ENCODE peak calls at places on chromosome 11, in five cellular contexts. G is pancreas, T is kidney, L is tibial artery, D is fibroblast of lung. P is an unnamed sample.

GRCh38 chr11:81496566-81496965 is 1237.1 kb downstream of the FAM181B start:
- DNase-seq in G (no peak), T (no peak), L (no peak), D (no peak), P (no peak)

GRCh38 chr11:117239295-117239694 is 6.8 kb downstream of the RNF214 start:
- DNase-seq in G (no peak), T (no peak), L (no peak), D (peak; percentile 85), P (peak; percentile 55)

GRCh38 chr11:34890812-34891211 is 25.4 kb downstream of the APIP start:
- DNase-seq in G (no peak), T (no peak), L (no peak), D (peak; percentile 81), P (no peak)

GRCh38 chr11:69294621-69295078 is 695 bp downstream of the MYEOV start:
- DNase-seq in G (no peak), T (no peak), L (no peak), D (no peak), P (no peak)

GRCh38 chr11:3152471-3153110 is 12.5 kb downstream of the OSBPL5 start:
- DNase-seq in G (no peak), T (peak; percentile 52), L (no peak), D (no peak), P (no peak)

GRCh38 chr11:27795955-27796861 is 96.0 kb upstream of the BDNF start:
- DNase-seq in G (no peak), T (no peak), L (no peak), D (no peak), P (peak; percentile 38)

GRCh38 chr11:23263466-23263865 is 403.2 kb upstream of the CCDC179 start:
- DNase-seq in G (no peak), T (no peak), L (no peak), D (no peak), P (no peak)

GRCh38 chr11:2576536-2576935 is 123.3 kb downstream of the KCNQ1OT1 start:
- DNase-seq in G (peak; percentile 2), T (peak; percentile 65), L (no peak), D (no peak), P (no peak)

GRCh38 chr11:9616858-9617257 is 43.4 kb downstream of the WEE1 start:
- DNase-seq in G (no peak), T (no peak), L (no peak), D (peak; percentile 11), P (no peak)

GRCh38 chr11:129894281-129895125 is 875 bp downstream of the NFRKB start:
- DNase-seq in G (no peak), T (no peak), L (no peak), D (peak; percentile 4), P (no peak)

GRCh38 chr11:117822031-117822521 is 2.5 kb downstream of the FXYD2 start:
- DNase-seq in G (no peak), T (peak; percentile 90), L (no peak), D (no peak), P (peak; percentile 35)

GRCh38 chr11:80084614-80085013 is 643.8 kb upstream of the TENM4 start:
- DNase-seq in G (no peak), T (no peak), L (no peak), D (no peak), P (no peak)

GRCh38 chr11:59112494-59112893 is 5.5 kb downstream of the FAM111B start:
- DNase-seq in G (no peak), T (no peak), L (no peak), D (peak; percentile 3), P (no peak)

GRCh38 chr11:18721576-18722292 is 4.3 kb downstream of the IGSF22 start:
- DNase-seq in G (peak; percentile 32), T (peak; percentile 85), L (peak; percentile 39), D (peak; percentile 40), P (no peak)

GRCh38 chr11:111097191-111097590 is 148.3 kb upstream of the POU2AF2 start:
- DNase-seq in G (peak; percentile 35), T (peak; percentile 72), L (peak; percentile 53), D (peak; percentile 63), P (peak; percentile 84)

GRCh38 chr11:108975641-108976071 is 310.8 kb downstream of the DDX10 start:
- DNase-seq in G (no peak), T (no peak), L (no peak), D (no peak), P (no peak)

GRCh38 chr11:72613977-72614376 is 60.2 kb downstream of the PDE2A start:
- DNase-seq in G (peak; percentile 45), T (no peak), L (peak; percentile 60), D (no peak), P (no peak)

GRCh38 chr11:47409440-47410403 is 1.3 kb downstream of the SLC39A13 start:
- DNase-seq in G (peak; percentile 22), T (peak; percentile 78), L (no peak), D (no peak), P (peak; percentile 36)

GRCh38 chr11:2202900-2203439 is 31.4 kb upstream of the TH start:
- DNase-seq in G (no peak), T (peak; percentile 70), L (no peak), D (no peak), P (no peak)

DNA sequence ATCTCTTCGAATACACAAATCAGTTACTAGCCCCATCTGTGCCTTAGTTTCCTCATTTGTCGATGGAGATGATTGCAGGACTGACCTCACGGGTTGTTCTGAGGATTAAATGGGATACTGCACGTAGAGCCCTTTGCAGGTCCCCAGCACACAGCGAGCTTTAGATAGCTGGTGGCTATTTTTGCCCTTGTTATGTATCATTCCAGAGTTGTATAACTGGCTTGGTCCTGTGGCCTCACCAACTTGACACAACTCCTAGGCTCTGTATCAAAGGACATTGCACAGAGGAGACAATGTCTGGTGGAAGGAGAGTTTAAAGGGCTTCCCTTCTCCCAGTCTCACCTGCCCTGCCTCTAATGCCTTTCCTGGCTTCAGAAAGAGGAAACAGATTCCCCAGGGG is 22.8 kb upstream of the DGAT2 start:
- DNase-seq in G (no peak), T (no peak), L (no peak), D (no peak), P (no peak)
- H3K4me3 ChIP-seq in G (no peak overlapping the region), T (no peak overlapping the region), L (no peak overlapping the region), D (no peak overlapping the region), P (no peak overlapping the region)

GRCh38 chr11:21142007-21142406 is 472.6 kb downstream of the NELL1 start:
- DNase-seq in G (no peak), T (no peak), L (no peak), D (no peak), P (no peak)
- H3K9me3 ChIP-seq in G (no peaks in the 10 kb centered on the region), T (no peaks in the 10 kb centered on the region), L (no peaks in the 10 kb centered on the region), D (no peaks in the 10 kb centered on the region), P (no peaks in the 10 kb centered on the region)

GRCh38 chr11:115765803-115766239 is 261.6 kb upstream of the CADM1 start:
- DNase-seq in G (no peak), T (no peak), L (no peak), D (peak; percentile 77), P (peak; percentile 84)
- H3K4me3 ChIP-seq in G (no peak overlapping the region), T (no peak overlapping the region), L (no peak overlapping the region), D (no peak overlapping the region), P (no peak overlapping the region)

GRCh38 chr11:70921804-70922203 is 330.6 kb downstream of the SHANK2 start:
- DNase-seq in G (no peak), T (no peak), L (no peak), D (no peak), P (no peak)
- H3K9me3 ChIP-seq in G (no peaks in the 10 kb centered on the region), T (no peaks in the 10 kb centered on the region), L (peaks cover 20% of the 10 kb centered on the region), D (no peaks in the 10 kb centered on the region), P (peaks cover 7% of the 10 kb centered on the region)

DNA sequence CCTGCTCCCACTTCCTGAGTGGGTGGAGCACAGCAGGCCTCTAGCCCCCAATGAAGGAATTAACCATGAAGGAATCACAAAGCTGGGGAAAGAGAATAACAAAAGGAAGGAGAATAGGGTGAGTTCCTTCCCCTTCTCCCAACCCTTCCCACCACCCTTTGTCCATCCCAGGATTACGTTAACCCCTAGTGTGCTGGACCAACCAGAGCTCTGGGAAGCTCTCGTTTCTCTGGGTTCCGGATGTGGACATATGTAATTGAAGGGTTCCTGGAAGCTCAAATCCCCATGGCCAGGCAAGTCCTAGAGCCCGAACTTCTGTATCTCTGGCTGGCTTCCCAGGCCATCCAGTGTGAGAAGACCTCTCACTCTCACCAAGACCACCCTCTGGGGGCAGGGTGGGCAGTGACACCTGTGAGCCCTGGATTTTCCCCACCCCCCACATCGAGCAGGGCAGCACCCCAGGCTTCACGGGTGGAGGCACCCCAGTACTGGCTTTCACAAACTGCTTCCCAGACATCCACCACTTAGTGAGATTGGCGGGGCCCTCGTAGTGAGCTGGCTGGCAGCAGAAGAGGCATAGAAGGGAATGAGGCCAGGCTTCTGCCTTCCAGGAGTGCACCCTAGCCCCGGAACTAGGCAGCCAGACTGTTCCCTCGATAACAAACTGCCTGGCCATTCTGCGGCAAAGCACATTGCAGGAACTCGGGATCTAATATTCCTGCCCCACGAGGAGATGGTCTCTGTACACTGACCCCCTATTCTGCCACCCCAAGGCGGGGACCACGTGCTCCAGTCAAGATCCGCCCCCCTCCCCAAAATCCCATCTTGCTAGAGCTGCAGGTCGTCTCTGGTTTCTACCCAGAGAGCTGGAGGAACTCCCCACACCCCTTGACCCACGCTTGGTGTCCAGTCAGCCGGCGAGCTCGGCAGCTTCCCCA is 2.1 kb downstream of the NECTIN1 start:
- DNase-seq in G (no peak), T (no peak), L (no peak), D (no peak), P (peak; percentile 5)
- H3K4me3 ChIP-seq in G (peak overlapping the region; percentile 73), T (peak overlapping the region; percentile 49), L (peak overlapping the region; percentile 75), D (peak overlapping the region; percentile 78), P (peak overlapping the region; percentile 73)

GRCh38 chr11:96864998-96865397 is 475.2 kb downstream of the JRKL start:
- DNase-seq in G (no peak), T (no peak), L (no peak), D (no peak), P (no peak)
- H3K9me3 ChIP-seq in G (no peaks in the 10 kb centered on the region), T (peaks cover 3% of the 10 kb centered on the region), L (no peaks in the 10 kb centered on the region), D (no peaks in the 10 kb centered on the region), P (no peaks in the 10 kb centered on the region)